ENCODE peak calls at places on chromosomes 2 and 18, in five cellular contexts. One of them, this sample, is unnamed.

GRCh38 chr2:111904726-111905476 is 6.5 kb downstream of the MERTK start:
- DNase-seq in progenitor cell of endocrine pancreas: no peak
- DNase-seq in heart left ventricle: peak
- DNase-seq in brain microvascular endothelial cell: no peak
- DNase-seq in SK-N-SH: no peak
- DNase-seq in this sample: peak

GRCh38 chr2:230627806-230628724 is 84.6 kb upstream of the CAB39 start:
- DNase-seq in progenitor cell of endocrine pancreas: no peak
- DNase-seq in heart left ventricle: no peak
- DNase-seq in brain microvascular endothelial cell: peak
- DNase-seq in SK-N-SH: no peak
- DNase-seq in this sample: no peak

GRCh38 chr18:46320928-46321855 is 217.0 kb downstream of the HAUS1 start:
- DNase-seq in progenitor cell of endocrine pancreas: no peak
- DNase-seq in heart left ventricle: no peak
- DNase-seq in brain microvascular endothelial cell: peak
- DNase-seq in SK-N-SH: no peak
- DNase-seq in this sample: no peak

GRCh38 chr2:161165266-161165665 is 5.0 kb downstream of the TANK start:
- DNase-seq in progenitor cell of endocrine pancreas: no peak
- DNase-seq in heart left ventricle: no peak
- DNase-seq in brain microvascular endothelial cell: no peak
- DNase-seq in SK-N-SH: no peak
- DNase-seq in this sample: no peak

GRCh38 chr18:9017170-9017899 is 85.2 kb upstream of the NDUFV2 start:
- DNase-seq in progenitor cell of endocrine pancreas: no peak
- DNase-seq in heart left ventricle: peak
- DNase-seq in brain microvascular endothelial cell: peak
- DNase-seq in SK-N-SH: peak
- DNase-seq in this sample: peak

GRCh38 chr2:101577173-101577572 is 102.3 kb upstream of the RFX8 start:
- DNase-seq in progenitor cell of endocrine pancreas: no peak
- DNase-seq in heart left ventricle: no peak
- DNase-seq in brain microvascular endothelial cell: no peak
- DNase-seq in SK-N-SH: no peak
- DNase-seq in this sample: no peak

GRCh38 chr18:49001111-49001510 is 50.3 kb upstream of the SMAD7 start:
- DNase-seq in progenitor cell of endocrine pancreas: no peak
- DNase-seq in heart left ventricle: peak
- DNase-seq in brain microvascular endothelial cell: no peak
- DNase-seq in SK-N-SH: no peak
- DNase-seq in this sample: no peak

GRCh38 chr18:56873441-56874140 is 222.4 kb downstream of the WDR7 start:
- DNase-seq in progenitor cell of endocrine pancreas: no peak
- DNase-seq in heart left ventricle: no peak
- DNase-seq in brain microvascular endothelial cell: no peak
- DNase-seq in SK-N-SH: no peak
- DNase-seq in this sample: no peak

GRCh38 chr2:190420822-190421221 is 12.7 kb downstream of the MFSD6 start:
- DNase-seq in progenitor cell of endocrine pancreas: no peak
- DNase-seq in heart left ventricle: no peak
- DNase-seq in brain microvascular endothelial cell: no peak
- DNase-seq in SK-N-SH: no peak
- DNase-seq in this sample: no peak

GRCh38 chr2:43032894-43033270 is 193.5 kb downstream of the ZFP36L2 start:
- DNase-seq in progenitor cell of endocrine pancreas: no peak
- DNase-seq in heart left ventricle: no peak
- DNase-seq in brain microvascular endothelial cell: no peak
- DNase-seq in SK-N-SH: no peak
- DNase-seq in this sample: no peak

GRCh38 chr2:237223208-237223861 is 137.6 kb downstream of the COPS8 start:
- DNase-seq in progenitor cell of endocrine pancreas: no peak
- DNase-seq in heart left ventricle: peak
- DNase-seq in brain microvascular endothelial cell: peak
- DNase-seq in SK-N-SH: no peak
- DNase-seq in this sample: peak

GRCh38 chr18:46236156-46236555 is 132.0 kb downstream of the HAUS1 start:
- DNase-seq in progenitor cell of endocrine pancreas: no peak
- DNase-seq in heart left ventricle: no peak
- DNase-seq in brain microvascular endothelial cell: no peak
- DNase-seq in SK-N-SH: no peak
- DNase-seq in this sample: no peak

GRCh38 chr2:236909802-236910201 is 175.9 kb upstream of the COPS8 start:
- DNase-seq in progenitor cell of endocrine pancreas: no peak
- DNase-seq in heart left ventricle: no peak
- DNase-seq in brain microvascular endothelial cell: no peak
- DNase-seq in SK-N-SH: no peak
- DNase-seq in this sample: peak

GRCh38 chr2:181357979-181358378 is 99.2 kb upstream of the ITGA4 start:
- DNase-seq in progenitor cell of endocrine pancreas: no peak
- DNase-seq in heart left ventricle: no peak
- DNase-seq in brain microvascular endothelial cell: no peak
- DNase-seq in SK-N-SH: no peak
- DNase-seq in this sample: no peak

GRCh38 chr2:71882236-71882946 is 265.3 kb downstream of the CYP26B1 start:
- DNase-seq in progenitor cell of endocrine pancreas: no peak
- DNase-seq in heart left ventricle: no peak
- DNase-seq in brain microvascular endothelial cell: no peak
- DNase-seq in SK-N-SH: no peak
- DNase-seq in this sample: peak

GRCh38 chr2:239751719-239752355 is 273.3 kb downstream of the NDUFA10 start:
- DNase-seq in progenitor cell of endocrine pancreas: no peak
- DNase-seq in heart left ventricle: peak
- DNase-seq in brain microvascular endothelial cell: no peak
- DNase-seq in SK-N-SH: no peak
- DNase-seq in this sample: no peak

GRCh38 chr2:37857485-37858196 is 67.4 kb upstream of the RMDN2 start:
- DNase-seq in progenitor cell of endocrine pancreas: no peak
- DNase-seq in heart left ventricle: no peak
- DNase-seq in brain microvascular endothelial cell: no peak
- DNase-seq in SK-N-SH: no peak
- DNase-seq in this sample: no peak

GRCh38 chr2:234308814-234309195 is 188.1 kb downstream of the ARL4C start:
- DNase-seq in progenitor cell of endocrine pancreas: no peak
- DNase-seq in heart left ventricle: no peak
- DNase-seq in brain microvascular endothelial cell: peak
- DNase-seq in SK-N-SH: no peak
- DNase-seq in this sample: peak

GRCh38 chr2:47785986-47786385 is 3.0 kb downstream of the MSH6 start:
- DNase-seq in progenitor cell of endocrine pancreas: no peak
- DNase-seq in heart left ventricle: no peak
- DNase-seq in brain microvascular endothelial cell: no peak
- DNase-seq in SK-N-SH: no peak
- DNase-seq in this sample: no peak

GRCh38 chr2:25521665-25522387 is 151.6 kb downstream of the DTNB start:
- DNase-seq in progenitor cell of endocrine pancreas: no peak
- DNase-seq in heart left ventricle: no peak
- DNase-seq in brain microvascular endothelial cell: peak
- DNase-seq in SK-N-SH: peak
- DNase-seq in this sample: no peak

GRCh38 chr2:191247381-191248057 is 2.3 kb downstream of the MYO1B start:
- DNase-seq in progenitor cell of endocrine pancreas: no peak
- DNase-seq in heart left ventricle: no peak
- DNase-seq in brain microvascular endothelial cell: peak
- DNase-seq in SK-N-SH: peak
- DNase-seq in this sample: no peak

GRCh38 chr2:152468832-152469692 is 134.1 kb downstream of the FMNL2 start:
- DNase-seq in progenitor cell of endocrine pancreas: no peak
- DNase-seq in heart left ventricle: no peak
- DNase-seq in brain microvascular endothelial cell: peak
- DNase-seq in SK-N-SH: no peak
- DNase-seq in this sample: no peak

GRCh38 chr2:142286618-142287017 is 155.8 kb upstream of the LRP1B start:
- DNase-seq in progenitor cell of endocrine pancreas: no peak
- DNase-seq in heart left ventricle: no peak
- DNase-seq in brain microvascular endothelial cell: no peak
- DNase-seq in SK-N-SH: peak
- DNase-seq in this sample: no peak
- TF ChIP-seq CTCF in progenitor cell of endocrine pancreas: peak
- TF ChIP-seq CTCF in heart left ventricle: no peak
- TF ChIP-seq CTCF in brain microvascular endothelial cell: peak
- TF ChIP-seq CTCF in SK-N-SH: peak
- TF ChIP-seq CTCF in this sample: no peak

GRCh38 chr2:149715005-149715592 is 127.5 kb upstream of the MMADHC start:
- DNase-seq in progenitor cell of endocrine pancreas: no peak
- DNase-seq in heart left ventricle: no peak
- DNase-seq in brain microvascular endothelial cell: peak
- DNase-seq in SK-N-SH: peak
- DNase-seq in this sample: no peak
- TF ChIP-seq CTCF in progenitor cell of endocrine pancreas: peak
- TF ChIP-seq CTCF in heart left ventricle: peak
- TF ChIP-seq CTCF in brain microvascular endothelial cell: peak
- TF ChIP-seq CTCF in SK-N-SH: peak
- TF ChIP-seq CTCF in this sample: no peak

DNA sequence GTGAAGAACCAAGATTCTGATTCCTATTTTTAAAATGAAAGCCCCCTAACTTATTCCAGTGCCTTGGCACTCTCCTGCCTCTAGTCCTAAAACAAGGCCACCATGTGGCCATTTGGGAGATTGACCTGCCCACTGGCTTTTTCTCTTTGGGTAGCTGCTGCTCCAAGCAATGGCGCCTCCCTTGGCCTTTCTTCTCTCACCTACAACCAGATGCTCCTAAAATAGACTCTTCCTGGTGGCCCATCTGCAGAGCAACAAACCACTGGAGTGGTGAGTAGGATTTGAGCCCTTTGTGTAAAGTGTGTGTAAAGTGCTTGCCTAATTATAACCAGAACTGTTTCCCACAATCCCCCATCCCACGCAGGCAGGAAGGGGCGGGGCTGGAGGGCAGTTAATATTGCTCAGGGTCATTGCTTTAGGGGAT is 114.2 kb downstream of the FHOD3 start:
- DNase-seq in progenitor cell of endocrine pancreas: no peak
- DNase-seq in heart left ventricle: no peak
- DNase-seq in brain microvascular endothelial cell: peak
- DNase-seq in SK-N-SH: peak
- DNase-seq in this sample: no peak
- TF ChIP-seq CTCF in progenitor cell of endocrine pancreas: peak
- TF ChIP-seq CTCF in heart left ventricle: peak
- TF ChIP-seq CTCF in brain microvascular endothelial cell: peak
- TF ChIP-seq CTCF in SK-N-SH: peak
- TF ChIP-seq CTCF in this sample: no peak

GRCh38 chr2:676647-677055 is 555 bp downstream of the TMEM18 start:
- DNase-seq in progenitor cell of endocrine pancreas: peak
- DNase-seq in heart left ventricle: peak
- DNase-seq in brain microvascular endothelial cell: peak
- DNase-seq in SK-N-SH: peak
- DNase-seq in this sample: peak

GRCh38 chr2:675051-675450 is 2.2 kb downstream of the TMEM18 start:
- DNase-seq in progenitor cell of endocrine pancreas: no peak
- DNase-seq in heart left ventricle: no peak
- DNase-seq in brain microvascular endothelial cell: no peak
- DNase-seq in SK-N-SH: no peak
- DNase-seq in this sample: no peak

GRCh38 chr2:675460-675859 is 1.7 kb downstream of the TMEM18 start:
- DNase-seq in progenitor cell of endocrine pancreas: no peak
- DNase-seq in heart left ventricle: no peak
- DNase-seq in brain microvascular endothelial cell: no peak
- DNase-seq in SK-N-SH: no peak
- DNase-seq in this sample: no peak

GRCh38 chr2:677056-677949 is at the start of gene TMEM18:
- DNase-seq in progenitor cell of endocrine pancreas: no peak
- DNase-seq in heart left ventricle: peak
- DNase-seq in brain microvascular endothelial cell: peak
- DNase-seq in SK-N-SH: peak
- DNase-seq in this sample: peak

DNA sequence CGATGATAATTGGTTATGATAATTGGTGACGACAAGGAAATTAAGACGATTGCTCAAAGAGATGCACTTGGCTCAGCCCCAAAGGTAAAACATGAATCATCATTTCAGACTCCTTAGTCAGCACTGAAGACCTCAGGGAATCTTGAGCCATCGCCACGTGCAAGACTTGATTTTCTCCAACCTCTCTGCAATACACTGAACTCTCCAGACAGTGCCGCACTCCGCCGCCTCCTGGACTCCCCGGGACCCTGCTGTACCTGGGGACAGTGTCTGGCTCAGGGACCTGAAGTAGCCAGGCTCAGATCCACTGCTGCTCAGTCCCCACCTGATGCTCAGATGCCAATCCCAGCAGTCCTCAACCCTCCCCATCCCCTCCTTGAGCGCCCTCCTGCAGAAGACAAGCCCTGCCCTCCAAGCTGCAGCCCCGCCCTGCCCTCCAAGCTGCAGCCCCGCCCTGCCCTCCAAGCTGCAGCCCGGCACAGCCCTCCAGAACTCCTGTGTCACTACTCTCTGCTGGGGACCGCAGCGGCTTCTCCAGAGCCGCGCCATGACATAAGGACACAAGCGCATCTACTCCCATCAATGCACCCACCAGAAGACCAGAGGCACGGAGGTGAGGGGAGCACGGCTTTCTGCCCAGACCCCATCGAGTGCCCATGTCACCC is 1.1 kb downstream of the TMEM18 start:
- DNase-seq in progenitor cell of endocrine pancreas: peak
- DNase-seq in heart left ventricle: peak
- DNase-seq in brain microvascular endothelial cell: peak
- DNase-seq in SK-N-SH: peak
- DNase-seq in this sample: no peak
- TF ChIP-seq CTCF in progenitor cell of endocrine pancreas: peak
- TF ChIP-seq CTCF in heart left ventricle: no peak
- TF ChIP-seq CTCF in brain microvascular endothelial cell: peak
- TF ChIP-seq CTCF in SK-N-SH: peak
- TF ChIP-seq CTCF in this sample: no peak

DNA sequence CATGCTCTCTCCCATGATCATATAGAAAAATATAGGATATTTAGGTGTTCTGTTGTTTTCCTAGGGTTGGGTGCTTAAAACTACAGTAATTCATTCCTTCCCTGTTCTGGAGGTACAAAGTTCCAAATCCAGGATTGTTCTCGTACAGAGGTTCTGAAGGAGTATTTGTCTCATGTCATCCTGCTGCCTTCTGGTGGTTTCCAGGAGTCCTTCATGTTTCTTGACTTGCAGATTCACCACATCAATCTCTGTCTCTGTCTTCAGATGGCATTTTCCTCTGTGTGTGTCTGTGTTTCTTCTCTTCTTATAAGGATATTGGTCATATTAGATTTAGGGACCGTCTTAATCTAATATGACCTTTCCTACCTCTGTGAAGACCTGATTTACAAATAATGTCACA is 397.9 kb downstream of the NYAP2 start:
- DNase-seq in progenitor cell of endocrine pancreas: no peak
- DNase-seq in heart left ventricle: no peak
- DNase-seq in brain microvascular endothelial cell: no peak
- DNase-seq in SK-N-SH: no peak
- DNase-seq in this sample: no peak
- TF ChIP-seq CTCF in progenitor cell of endocrine pancreas: no peak
- TF ChIP-seq CTCF in heart left ventricle: peak
- TF ChIP-seq CTCF in brain microvascular endothelial cell: no peak
- TF ChIP-seq CTCF in SK-N-SH: peak
- TF ChIP-seq CTCF in this sample: peak

GRCh38 chr2:155377178-155377780 is 678.8 kb downstream of the KCNJ3 start:
- DNase-seq in progenitor cell of endocrine pancreas: no peak
- DNase-seq in heart left ventricle: no peak
- DNase-seq in brain microvascular endothelial cell: no peak
- DNase-seq in SK-N-SH: no peak
- DNase-seq in this sample: no peak
- TF ChIP-seq CTCF in progenitor cell of endocrine pancreas: peak
- TF ChIP-seq CTCF in heart left ventricle: peak
- TF ChIP-seq CTCF in brain microvascular endothelial cell: peak
- TF ChIP-seq CTCF in SK-N-SH: peak
- TF ChIP-seq CTCF in this sample: peak

This sample was measured in right atrium auricular region.